ENCODE peak calls at places on chromosomes 16 and 17, in seven cellular contexts. Y, E, W, R, A, G and X are unnamed samples.

GRCh38 chr16:27947696-27948095 is 115.8 kb downstream of the GSG1L start:
- DNase-seq in Y (no peak), E (no peak), W (no peak), R (no peak), A (no peak), G (no peak), X (no peak)

GRCh38 chr16:24962747-24963146 is 52.4 kb downstream of the ARHGAP17 start:
- DNase-seq in Y (no peak), E (no peak), W (no peak), R (no peak), A (no peak), G (no peak), X (no peak)

GRCh38 chr17:79737922-79738578 is 7.3 kb downstream of the ENPP7 start:
- DNase-seq in Y (no peak), E (no peak), W (no peak), R (no peak), A (no peak), G (no peak), X (no peak)

GRCh38 chr17:18039535-18040286 is 503 bp downstream of the GID4 start:
- DNase-seq in Y (no peak), E (peak; percentile 41), W (no peak), R (peak; percentile 75), A (peak; percentile 43), G (no peak), X (no peak)

GRCh38 chr17:46894476-46895151 is 28.3 kb upstream of the GOSR2 start:
- DNase-seq in Y (no peak), E (no peak), W (no peak), R (no peak), A (no peak), G (no peak), X (no peak)

GRCh38 chr17:57186231-57187019 is 69.9 kb upstream of the MSI2 start:
- DNase-seq in Y (no peak), E (no peak), W (no peak), R (no peak), A (peak; percentile 7), G (no peak), X (no peak)

GRCh38 chr16:51982715-51983680 is 563.9 kb downstream of the TOX3 start:
- DNase-seq in Y (no peak), E (peak; percentile 80), W (no peak), R (peak; percentile 87), A (peak; percentile 75), G (no peak), X (peak; percentile 27)

GRCh38 chr16:72549878-72550277 is 377.9 kb upstream of the PMFBP1 start:
- DNase-seq in Y (no peak), E (no peak), W (no peak), R (no peak), A (no peak), G (no peak), X (no peak)

GRCh38 chr17:4899341-4900230 is at the start of gene C17orf107:
- DNase-seq in Y (no peak), E (peak; percentile 78), W (peak; percentile 82), R (no peak), A (no peak), G (peak; percentile 97), X (no peak)

GRCh38 chr17:36931096-36931696 is 6.1 kb upstream of the LHX1 start:
- DNase-seq in Y (no peak), E (no peak), W (no peak), R (no peak), A (no peak), G (no peak), X (no peak)

GRCh38 chr17:55794681-55795080 is 43.8 kb downstream of the PCTP start:
- DNase-seq in Y (no peak), E (no peak), W (no peak), R (no peak), A (peak; percentile 23), G (no peak), X (no peak)

GRCh38 chr17:4479982-4480751 is 18.5 kb upstream of the SPNS2 start:
- DNase-seq in Y (no peak), E (no peak), W (no peak), R (no peak), A (no peak), G (no peak), X (no peak)

GRCh38 chr17:68576811-68577551 is 24.2 kb downstream of the FAM20A start:
- DNase-seq in Y (peak; percentile 69), E (no peak), W (peak; percentile 37), R (peak; percentile 57), A (peak; percentile 35), G (no peak), X (no peak)

GRCh38 chr16:53142823-53143568 is 88.2 kb downstream of the CHD9 start:
- DNase-seq in Y (no peak), E (no peak), W (no peak), R (no peak), A (no peak), G (no peak), X (no peak)

GRCh38 chr17:14333506-14333905 is 32.6 kb downstream of the HS3ST3B1 start:
- DNase-seq in Y (no peak), E (no peak), W (no peak), R (no peak), A (no peak), G (no peak), X (no peak)

GRCh38 chr16:85365120-85365519 is 248.0 kb upstream of the GSE1 start:
- DNase-seq in Y (no peak), E (no peak), W (no peak), R (no peak), A (no peak), G (no peak), X (no peak)

GRCh38 chr16:66520406-66521194 is 29.3 kb downstream of the TK2 start:
- DNase-seq in Y (no peak), E (no peak), W (peak; percentile 59), R (no peak), A (no peak), G (no peak), X (no peak)

GRCh38 chr17:79007504-79008381 is 1.8 kb downstream of the CANT1 start:
- DNase-seq in Y (no peak), E (no peak), W (no peak), R (no peak), A (no peak), G (no peak), X (no peak)

GRCh38 chr17:21361020-21361809 is 14.9 kb upstream of the KCNJ12 start:
- DNase-seq in Y (no peak), E (no peak), W (no peak), R (no peak), A (no peak), G (no peak), X (no peak)

GRCh38 chr16:49598386-49599170 is 225.0 kb downstream of the C16orf78 start:
- DNase-seq in Y (no peak), E (no peak), W (no peak), R (no peak), A (no peak), G (no peak), X (no peak)

GRCh38 chr16:85908444-85908843 is 9.5 kb downstream of the IRF8 start:
- DNase-seq in Y (no peak), E (no peak), W (no peak), R (peak; percentile 95), A (no peak), G (no peak), X (no peak)

GRCh38 chr16:10744370-10745030 is 858 bp downstream of the NUBP1 start:
- DNase-seq in Y (no peak), E (no peak), W (no peak), R (no peak), A (peak; percentile 78), G (no peak), X (no peak)

GRCh38 chr16:11757671-11758545 is 15.3 kb upstream of the TXNDC11 start:
- DNase-seq in Y (no peak), E (peak; percentile 65), W (no peak), R (no peak), A (peak; percentile 89), G (no peak), X (no peak)

GRCh38 chr17:48503747-48504146 is 27.1 kb downstream of the HOXB1 start:
- DNase-seq in Y (no peak), E (no peak), W (no peak), R (no peak), A (no peak), G (no peak), X (no peak)